ENCODE peak calls at places on chromosome 2, in four cellular contexts. G is stromal cell of bone marrow; D is stimulated activated CD8-positive, alpha-beta memory T cell treated with anti-CD3 and anti-CD28 coated beads, Interleukin-4, amount 100 ng/mL, for 1 hour; P is posterior vena cava. C is an unnamed sample.

GRCh38 chr2:216761119-216761518 is 65.8 kb upstream of the IGFBP5 start:
- DNase-seq in G (no peak), D (no peak), P (no peak), C (no peak)

GRCh38 chr2:221448086-221448856 is 123.8 kb downstream of the EPHA4 start:
- DNase-seq in G (no peak), D (no peak), P (no peak), C (no peak)

GRCh38 chr2:168697668-168698121 is 104.7 kb upstream of the NOSTRIN start:
- DNase-seq in G (peak; percentile 5), D (no peak), P (no peak), C (no peak)

GRCh38 chr2:199336546-199336945 is 121.2 kb downstream of the SATB2 start:
- DNase-seq in G (no peak), D (no peak), P (no peak), C (no peak)

GRCh38 chr2:10878268-10878915 is 33.3 kb upstream of the KCNF1 start:
- DNase-seq in G (no peak), D (no peak), P (no peak), C (peak; percentile 71)

GRCh38 chr2:134461511-134461910 is 207.6 kb downstream of the MGAT5 start:
- DNase-seq in G (peak; percentile 6), D (no peak), P (peak; percentile 78), C (peak; percentile 56)

GRCh38 chr2:143451622-143452021 is 322.4 kb downstream of the ARHGAP15 start:
- DNase-seq in G (peak; percentile 38), D (no peak), P (no peak), C (no peak)

GRCh38 chr2:147500819-147501395 is 343.9 kb upstream of the ACVR2A start:
- DNase-seq in G (no peak), D (no peak), P (no peak), C (no peak)

GRCh38 chr2:70340921-70341765 is 39.3 kb upstream of the FAM136A start:
- DNase-seq in G (no peak), D (no peak), P (no peak), C (no peak)

GRCh38 chr2:176729706-176730569 is 460.7 kb downstream of the MTX2 start:
- DNase-seq in G (peak; percentile 85), D (no peak), P (no peak), C (no peak)

GRCh38 chr2:23940976-23941605 is 828 bp downstream of the UBXN2A start:
- DNase-seq in G (no peak), D (no peak), P (no peak), C (no peak)

GRCh38 chr2:107002735-107003134 is 116.8 kb upstream of the ST6GAL2 start:
- DNase-seq in G (no peak), D (no peak), P (no peak), C (no peak)

GRCh38 chr2:154813636-154814035 is 115.1 kb downstream of the KCNJ3 start:
- DNase-seq in G (no peak), D (no peak), P (no peak), C (no peak)

GRCh38 chr2:46329803-46330775 is 32.9 kb downstream of the EPAS1 start:
- DNase-seq in G (peak; percentile 88), D (no peak), P (no peak), C (no peak)

GRCh38 chr2:9101763-9102425 is 98.4 kb upstream of the MBOAT2 start:
- DNase-seq in G (no peak), D (no peak), P (no peak), C (no peak)

GRCh38 chr2:37617119-37617892 is 54.1 kb downstream of the CDC42EP3 start:
- DNase-seq in G (no peak), D (no peak), P (no peak), C (peak; percentile 82)

GRCh38 chr2:143468341-143468888 is 339.2 kb downstream of the ARHGAP15 start:
- DNase-seq in G (no peak), D (no peak), P (no peak), C (no peak)

GRCh38 chr2:9975805-9976447 is 24.4 kb downstream of the GRHL1 start:
- DNase-seq in G (peak; percentile 98), D (no peak), P (no peak), C (no peak)

GRCh38 chr2:186060744-186061143 is 322.1 kb downstream of the FSIP2 start:
- DNase-seq in G (no peak), D (no peak), P (no peak), C (no peak)

GRCh38 chr2:9423922-9424272 is 443 bp downstream of the CPSF3 start:
- DNase-seq in G (no peak), D (no peak), P (no peak), C (no peak)

GRCh38 chr2:97715951-97716694 is 2.7 kb downstream of the ZAP70 start:
- DNase-seq in G (no peak), D (no peak), P (peak; percentile 44), C (peak; percentile 66)

C was measured in cardiac septum.